ENCODE peak calls at places on chromosomes 6 and 20, in six cellular contexts. One of them, this sample, is unnamed.
A peak's percentile ranks its signal among the peaks of the same experiment; 100 is the strongest.

GRCh38 chr20:24965065-24965919 is 16.2 kb downstream of the CST7 start:
- DNase-seq in HepG2: no peak
- DNase-seq in H1: no peak
- DNase-seq in HCT116: no peak
- DNase-seq in K562: no peak
- DNase-seq in GM12878: no peak
- DNase-seq in this sample: no peak

GRCh38 chr20:41141153-41141815 is 3.9 kb downstream of the PLCG1 start:
- DNase-seq in K562: peak; percentile 29
- DNase-seq in H1: no peak
- DNase-seq in HCT116: no peak
- DNase-seq in GM12878: no peak
- DNase-seq in HepG2: peak; percentile 49
- DNase-seq in this sample: peak; percentile 86

GRCh38 chr20:54368578-54368977 is 106.8 kb upstream of the DOK5 start:
- DNase-seq in GM12878: no peak
- DNase-seq in HepG2: no peak
- DNase-seq in HCT116: no peak
- DNase-seq in H1: no peak
- DNase-seq in K562: no peak
- DNase-seq in this sample: no peak

GRCh38 chr6:163122365-163122764 is 292.2 kb upstream of the QKI start:
- DNase-seq in K562: no peak
- DNase-seq in HCT116: no peak
- DNase-seq in HepG2: no peak
- DNase-seq in GM12878: no peak
- DNase-seq in H1: no peak
- DNase-seq in this sample: no peak

GRCh38 chr6:36129889-36130671 is at the start of gene MAPK13:
- DNase-seq in GM12878: no peak
- DNase-seq in HCT116: no peak
- DNase-seq in K562: no peak
- DNase-seq in H1: no peak
- DNase-seq in HepG2: peak; percentile 25
- DNase-seq in this sample: peak; percentile 37

GRCh38 chr20:63942250-63943006 is 13.8 kb downstream of the UCKL1 start:
- DNase-seq in HepG2: no peak
- DNase-seq in H1: peak; percentile 78
- DNase-seq in HCT116: no peak
- DNase-seq in K562: peak; percentile 77
- DNase-seq in GM12878: no peak
- DNase-seq in this sample: peak; percentile 43

GRCh38 chr6:28977351-28978136 is 27.6 kb downstream of the ZNF311 start:
- DNase-seq in HepG2: no peak
- DNase-seq in K562: no peak
- DNase-seq in HCT116: no peak
- DNase-seq in GM12878: no peak
- DNase-seq in H1: no peak
- DNase-seq in this sample: peak; percentile 37

GRCh38 chr6:129672883-129673631 is 36.9 kb downstream of the ARHGAP18 start:
- DNase-seq in K562: no peak
- DNase-seq in GM12878: peak; percentile 60
- DNase-seq in HCT116: peak; percentile 80
- DNase-seq in HepG2: peak; percentile 55
- DNase-seq in H1: no peak
- DNase-seq in this sample: peak; percentile 88

GRCh38 chr20:5100684-5101347 is 18.9 kb downstream of the PCNA start:
- DNase-seq in H1: no peak
- DNase-seq in HepG2: peak; percentile 63
- DNase-seq in GM12878: no peak
- DNase-seq in K562: peak; percentile 52
- DNase-seq in HCT116: peak; percentile 39
- DNase-seq in this sample: peak; percentile 74

GRCh38 chr20:23222531-23223200 is 127.9 kb upstream of the NXT1 start:
- DNase-seq in K562: no peak
- DNase-seq in GM12878: no peak
- DNase-seq in H1: no peak
- DNase-seq in HCT116: no peak
- DNase-seq in HepG2: no peak
- DNase-seq in this sample: no peak

GRCh38 chr6:96195272-96195671 is 179.5 kb downstream of the FUT9 start:
- DNase-seq in HCT116: no peak
- DNase-seq in K562: no peak
- DNase-seq in H1: no peak
- DNase-seq in GM12878: no peak
- DNase-seq in HepG2: no peak
- DNase-seq in this sample: no peak
- TF ChIP-seq POLR2A in HCT116: no peak
- TF ChIP-seq POLR2A in K562: no peak
- TF ChIP-seq POLR2A in H1: no peak
- TF ChIP-seq POLR2A in GM12878: no peak
- TF ChIP-seq POLR2A in HepG2: no peak
- TF ChIP-seq POLR2A in this sample: no peak

DNA sequence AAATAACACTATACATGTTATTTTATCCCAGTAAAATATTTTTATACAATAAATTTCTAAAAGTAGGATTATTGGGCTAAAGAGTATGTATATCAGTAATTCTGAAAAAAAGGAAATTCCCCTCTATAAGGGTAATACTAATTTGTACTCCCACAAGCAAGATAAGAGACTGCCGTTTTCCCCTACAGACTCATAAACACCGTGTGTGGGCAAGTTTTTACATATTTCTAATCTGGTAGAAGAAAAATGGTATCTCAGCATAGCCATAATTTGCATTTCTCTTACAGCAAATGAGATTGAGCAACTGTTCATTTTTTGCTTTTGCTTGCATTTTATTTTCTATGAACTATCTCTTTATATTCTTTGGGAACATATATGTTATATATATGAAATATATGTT is 26.0 kb upstream of the MYMX start:
- DNase-seq in HepG2: no peak
- DNase-seq in GM12878: peak; percentile 27
- DNase-seq in HCT116: no peak
- DNase-seq in K562: no peak
- DNase-seq in H1: no peak
- DNase-seq in this sample: no peak
- TF ChIP-seq MAX in HepG2: no peak
- TF ChIP-seq MAX in GM12878: no peak
- TF ChIP-seq MAX in HCT116: no peak
- TF ChIP-seq MAX in K562: no peak
- TF ChIP-seq MAX in H1: no peak
- TF ChIP-seq MAX in this sample: no peak

GRCh38 chr6:53520320-53520928 is 24.5 kb downstream of the GCLC start:
- DNase-seq in K562: no peak
- DNase-seq in HCT116: no peak
- DNase-seq in H1: no peak
- DNase-seq in HepG2: no peak
- DNase-seq in GM12878: no peak
- DNase-seq in this sample: no peak
- H4K20me1 ChIP-seq in K562: peaks cover 5% of the 10 kb centered on the region
- H4K20me1 ChIP-seq in HCT116: peaks cover 8% of the 10 kb centered on the region
- H4K20me1 ChIP-seq in H1: peaks cover 2% of the 10 kb centered on the region
- H4K20me1 ChIP-seq in HepG2: peaks cover 3% of the 10 kb centered on the region
- H4K20me1 ChIP-seq in GM12878: no peaks in the 10 kb centered on the region
- H4K20me1 ChIP-seq in this sample: no peaks in the 10 kb centered on the region

DNA sequence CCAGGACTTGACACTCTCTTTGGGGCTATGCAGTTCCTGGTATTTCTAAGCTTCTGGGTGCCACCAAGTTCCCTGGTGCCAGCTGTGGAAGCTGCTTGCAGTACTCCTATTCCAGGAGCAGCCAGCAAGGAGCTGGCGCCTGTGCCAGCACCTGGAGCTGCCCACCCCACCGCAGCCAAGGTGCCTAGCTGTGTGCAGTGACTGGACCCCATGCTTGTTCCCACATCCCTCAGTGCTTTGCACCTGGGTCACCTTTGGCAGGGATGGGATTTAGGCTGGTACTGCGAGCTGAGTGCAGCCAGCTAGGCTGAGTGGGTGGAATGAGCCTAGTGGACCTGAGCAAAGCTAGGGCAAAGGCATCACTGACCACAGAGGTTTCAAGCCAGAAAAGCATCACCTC is 1674.9 kb downstream of the HACE1 start:
- DNase-seq in K562: no peak
- DNase-seq in HepG2: no peak
- DNase-seq in H1: no peak
- DNase-seq in GM12878: no peak
- DNase-seq in HCT116: no peak
- DNase-seq in this sample: no peak
- TF ChIP-seq POLR2A in K562: no peak
- TF ChIP-seq POLR2A in HepG2: no peak
- TF ChIP-seq POLR2A in H1: no peak
- TF ChIP-seq POLR2A in GM12878: no peak
- TF ChIP-seq POLR2A in HCT116: no peak
- TF ChIP-seq POLR2A in this sample: no peak